ENCODE peak calls at places on chromosomes 6 and 20, in five cellular contexts. W, Y, U, G and I are unnamed samples.

GRCh38 chr6:139903411-139904157 is 529.1 kb upstream of the CITED2 start:
- DNase-seq in W (no peak), Y (no peak), U (no peak), G (no peak), I (no peak)

GRCh38 chr6:6405031-6405430 is 84.6 kb upstream of the F13A1 start:
- DNase-seq in W (no peak), Y (no peak), U (no peak), G (no peak), I (no peak)

GRCh38 chr6:159676804-159677203 is 16.2 kb downstream of the SOD2 start:
- DNase-seq in W (no peak), Y (no peak), U (no peak), G (no peak), I (no peak)

GRCh38 chr6:6002809-6003333 is 3.9 kb downstream of the NRN1 start:
- DNase-seq in W (no peak), Y (no peak), U (no peak), G (no peak), I (no peak)

GRCh38 chr6:85368631-85369030 is 81.3 kb upstream of the NT5E start:
- DNase-seq in W (no peak), Y (no peak), U (no peak), G (no peak), I (no peak)

GRCh38 chr6:129709451-129709908 is 497 bp downstream of the ARHGAP18 start:
- DNase-seq in W (peak; percentile 37), Y (no peak), U (peak; percentile 80), G (no peak), I (no peak)

GRCh38 chr20:10218536-10219451 is at the start of gene SNAP25:
- DNase-seq in W (no peak), Y (peak; percentile 23), U (peak; percentile 80), G (peak; percentile 97), I (peak; percentile 82)

GRCh38 chr6:167139761-167140160 is 16.9 kb downstream of the CCR6 start:
- DNase-seq in W (no peak), Y (no peak), U (no peak), G (no peak), I (no peak)

GRCh38 chr6:119683022-119683421 is 333.5 kb upstream of the MAN1A1 start:
- DNase-seq in W (no peak), Y (no peak), U (no peak), G (no peak), I (no peak)

GRCh38 chr6:25375125-25375524 is 96.0 kb downstream of the CARMIL1 start:
- DNase-seq in W (no peak), Y (no peak), U (no peak), G (no peak), I (no peak)

GRCh38 chr6:56440551-56440981 is 193.2 kb upstream of the COL21A1 start:
- DNase-seq in W (no peak), Y (no peak), U (no peak), G (no peak), I (no peak)

GRCh38 chr6:4950076-4950475 is 53.8 kb downstream of the RPP40 start:
- DNase-seq in W (no peak), Y (no peak), U (no peak), G (no peak), I (no peak)

GRCh38 chr20:53586640-53587039 is 7.0 kb downstream of the ZNF217 start:
- DNase-seq in W (no peak), Y (no peak), U (no peak), G (no peak), I (no peak)

GRCh38 chr6:143192766-143193165 is 132.1 kb downstream of the AIG1 start:
- DNase-seq in W (no peak), Y (no peak), U (no peak), G (no peak), I (no peak)

GRCh38 chr6:170041526-170041925 is 249.4 kb downstream of the DLL1 start:
- DNase-seq in W (no peak), Y (no peak), U (no peak), G (no peak), I (no peak)

GRCh38 chr6:72720464-72720863 is 98.6 kb downstream of the KCNQ5 start:
- DNase-seq in W (peak; percentile 36), Y (no peak), U (no peak), G (no peak), I (no peak)

GRCh38 chr20:25376886-25377285 is 13.7 kb downstream of the ABHD12 start:
- DNase-seq in W (no peak), Y (no peak), U (peak; percentile 50), G (no peak), I (no peak)

GRCh38 chr6:46323312-46323965 is 152.7 kb upstream of the ENPP5 start:
- DNase-seq in W (peak; percentile 66), Y (peak; percentile 30), U (no peak), G (no peak), I (no peak)

GRCh38 chr6:75084872-75085381 is 120.9 kb downstream of the COL12A1 start:
- DNase-seq in W (no peak), Y (no peak), U (peak; percentile 84), G (no peak), I (peak; percentile 51)

GRCh38 chr6:75532521-75532920 is 38.9 kb upstream of the FILIP1 start:
- DNase-seq in W (peak; percentile 43), Y (no peak), U (no peak), G (no peak), I (no peak)

GRCh38 chr6:35427851-35428321 is 24.3 kb upstream of the FANCE start:
- DNase-seq in W (peak; percentile 75), Y (no peak), U (no peak), G (no peak), I (no peak)

GRCh38 chr6:47690209-47690608 is 8.2 kb upstream of the ADGRF4 start:
- DNase-seq in W (no peak), Y (no peak), U (no peak), G (peak; percentile 7), I (no peak)

GRCh38 chr6:168361766-168362165 is 42.2 kb upstream of the DACT2 start:
- DNase-seq in W (no peak), Y (no peak), U (no peak), G (no peak), I (no peak)

GRCh38 chr20:54346269-54346668 is 129.1 kb upstream of the DOK5 start:
- DNase-seq in W (no peak), Y (no peak), U (no peak), G (no peak), I (no peak)

GRCh38 chr6:168035098-168035660 is 37.7 kb downstream of the KIF25 start:
- DNase-seq in W (peak; percentile 13), Y (peak; percentile 39), U (peak; percentile 36), G (peak; percentile 69), I (peak; percentile 62)

GRCh38 chr6:27495386-27496135 is 22.7 kb upstream of the ZNF184 start:
- DNase-seq in W (peak; percentile 97), Y (peak; percentile 49), U (peak; percentile 25), G (peak; percentile 90), I (peak; percentile 54)

DNA sequence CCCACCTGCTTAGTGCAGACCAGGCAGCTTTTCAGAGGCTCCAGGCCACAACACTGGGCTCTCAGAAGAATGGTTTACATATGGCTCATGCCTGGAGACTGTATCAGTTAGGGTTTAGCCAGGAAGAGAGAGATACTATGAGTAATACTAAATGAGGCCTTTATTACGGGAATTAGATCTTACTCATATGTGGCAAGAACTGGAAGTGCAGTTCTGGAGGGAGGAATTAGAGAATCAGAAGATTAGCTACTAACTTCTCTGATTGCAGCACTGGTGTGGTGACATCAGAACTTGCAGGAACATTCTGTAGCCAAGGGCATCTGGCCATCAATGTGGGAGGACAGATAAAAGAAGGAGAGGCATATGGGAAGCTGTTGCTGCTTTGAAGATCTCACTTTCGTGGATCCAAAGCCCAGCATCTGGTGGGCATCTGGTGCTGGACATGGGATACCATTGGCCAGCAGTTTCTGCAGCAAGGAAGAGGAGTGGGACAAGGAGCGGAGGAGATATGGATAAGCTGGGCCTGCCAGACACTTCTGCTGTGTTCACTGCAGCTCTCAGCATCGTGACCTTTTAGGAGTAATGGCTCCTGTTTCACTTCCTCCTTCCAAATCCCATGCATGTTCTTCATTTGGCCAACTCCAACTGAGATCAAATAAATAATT is 248.5 kb downstream of the BTBD3 start:
- DNase-seq in W (peak; percentile 21), Y (no peak), U (no peak), G (no peak), I (no peak)
- TF ChIP-seq CTCF in W (no peak), Y (no peak), U (no peak), G (no peak), I (no peak)

DNA sequence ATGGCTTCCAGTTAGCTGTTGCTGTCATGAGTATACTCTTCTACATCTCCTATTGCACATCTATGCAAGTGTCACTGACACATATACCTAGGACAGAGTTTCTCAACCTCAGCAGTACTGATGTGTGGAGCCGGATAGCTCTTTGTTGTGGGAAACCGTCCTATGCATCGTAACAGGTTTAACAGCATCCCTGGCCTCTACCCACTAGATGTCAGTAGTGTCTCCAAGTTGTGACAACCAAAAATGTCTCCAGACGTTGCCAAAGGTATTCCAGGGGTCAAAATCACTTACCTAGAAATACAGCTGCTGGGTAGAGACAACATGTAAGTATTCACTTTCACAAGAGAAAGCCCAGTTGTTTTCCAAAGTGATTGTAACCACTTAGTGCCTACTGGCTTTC is 637.6 kb downstream of the RNF144B start:
- DNase-seq in W (peak; percentile 1), Y (no peak), U (peak; percentile 53), G (peak; percentile 34), I (no peak)
- TF ChIP-seq CTCF in W (peak; percentile 56), Y (peak; percentile 58), U (peak; percentile 60), G (peak; percentile 48), I (no peak)

GRCh38 chr6:137976430-137976829 is 109.4 kb downstream of the TNFAIP3 start:
- DNase-seq in W (no peak), Y (no peak), U (no peak), G (no peak), I (no peak)

GRCh38 chr6:137977814-137978213 is 110.8 kb downstream of the TNFAIP3 start:
- DNase-seq in W (no peak), Y (no peak), U (no peak), G (no peak), I (no peak)

GRCh38 chr6:137977206-137977605 is 110.1 kb downstream of the TNFAIP3 start:
- DNase-seq in W (no peak), Y (no peak), U (no peak), G (no peak), I (no peak)

GRCh38 chr6:137973201-137973600 is 106.1 kb downstream of the TNFAIP3 start:
- DNase-seq in W (no peak), Y (no peak), U (no peak), G (no peak), I (no peak)

DNA sequence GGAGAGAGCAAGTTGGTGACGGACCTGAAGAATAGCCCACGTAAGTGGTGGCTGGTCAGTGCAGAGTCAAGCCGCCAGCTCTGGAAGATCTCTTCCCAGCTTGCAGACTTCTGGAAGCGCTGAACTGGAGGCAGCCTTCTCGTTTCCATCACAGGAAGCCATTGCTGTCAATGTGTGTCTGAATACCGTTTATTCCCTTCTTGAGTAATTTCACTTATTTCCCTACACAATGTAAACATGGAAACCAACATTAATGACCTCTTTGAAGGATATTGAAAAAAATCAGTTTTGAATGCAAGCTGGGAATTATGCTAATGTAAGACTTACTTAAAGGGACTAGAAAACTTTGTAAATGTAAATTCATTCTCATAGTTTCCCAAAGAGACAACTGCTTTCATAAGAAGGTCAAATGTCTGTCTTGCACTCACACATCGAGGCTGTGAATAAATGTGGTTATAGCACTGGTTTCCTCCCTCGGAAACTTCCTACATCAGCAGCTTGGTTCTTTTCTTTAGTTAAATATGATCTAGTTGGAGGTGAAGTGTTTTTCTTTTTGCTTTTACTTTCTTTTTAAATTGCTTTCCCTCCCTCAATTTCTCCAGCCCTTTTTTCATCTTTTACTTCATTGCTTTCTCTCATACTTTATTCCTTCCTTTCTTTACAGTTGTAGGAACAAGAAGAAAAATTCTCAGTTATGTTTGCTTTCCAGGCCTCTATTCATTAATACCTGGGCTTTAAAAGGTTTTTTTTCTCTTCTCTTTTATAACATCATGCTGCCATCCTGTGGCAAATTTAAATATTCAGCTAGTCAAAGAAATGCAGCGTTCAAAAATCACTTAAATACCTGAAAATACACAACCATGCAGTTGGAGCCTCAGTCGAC is 108.2 kb downstream of the TNFAIP3 start:
- DNase-seq in W (no peak), Y (no peak), U (no peak), G (no peak), I (no peak)
- TF ChIP-seq CTCF in W (peak; percentile 69), Y (peak; percentile 4), U (peak; percentile 26), G (peak; percentile 35), I (no peak)

GRCh38 chr6:109783245-109783990 is 92.3 kb downstream of the FIG4 start:
- DNase-seq in W (no peak), Y (no peak), U (no peak), G (no peak), I (no peak)
- TF ChIP-seq CTCF in W (peak; percentile 67), Y (no peak), U (no peak), G (no peak), I (no peak)